ENCODE peak calls at places on chromosomes 16 and 17, in five cellular contexts. O is endothelial cell, M is iris pigment epithelial cell, W is skeletal muscle cell, K is fibroblast of the conjunctiva. S is an unnamed sample.

GRCh38 chr16:83996481-83997252 is 28.6 kb downstream of the NECAB2 start:
- DNase-seq in M (no peak), W (no peak), K (no peak), O (no peak), S (no peak)

GRCh38 chr17:61340431-61340830 is 59.2 kb upstream of the TBX2 start:
- DNase-seq in M (no peak), K (no peak), O (no peak), W (no peak), S (no peak)

GRCh38 chr17:47941998-47942490 is 673 bp downstream of the PNPO start:
- DNase-seq in O (no peak), W (no peak), K (no peak), M (no peak), S (no peak)

GRCh38 chr16:2597560-2597902 is 59.7 kb downstream of the PDPK1 start:
- DNase-seq in W (no peak), O (no peak), K (no peak), M (no peak), S (no peak)

GRCh38 chr17:70373369-70373768 is 204.0 kb downstream of the KCNJ2 start:
- DNase-seq in O (no peak), M (no peak), K (no peak), W (no peak), S (no peak)

GRCh38 chr16:27795992-27796614 is 246.2 kb downstream of the KATNIP start:
- DNase-seq in W (no peak), M (peak), O (peak), K (peak), S (peak)

GRCh38 chr16:85072947-85073346 is 39.3 kb downstream of the CIBAR2 start:
- DNase-seq in O (no peak), K (peak), W (peak), M (peak), S (no peak)

GRCh38 chr16:55494994-55495421 is 13.9 kb upstream of the LPCAT2 start:
- DNase-seq in O (no peak), M (peak), W (peak), K (peak), S (peak)

GRCh38 chr17:58911741-58912343 is 156.2 kb downstream of the PPM1E start:
- DNase-seq in M (no peak), K (no peak), O (no peak), W (no peak), S (peak)

GRCh38 chr16:13939821-13940220 is 19.9 kb downstream of the ERCC4 start:
- DNase-seq in W (no peak), M (peak), O (no peak), K (no peak), S (no peak)

GRCh38 chr16:56451753-56452689 is 667 bp downstream of the OGFOD1 start:
- DNase-seq in K (no peak), O (peak), W (peak), M (peak), S (peak)

S was measured in neural progenitor cell.